ENCODE peak calls at places on chromosomes 11 and 22, in five cellular contexts. One of them, this sample, is unnamed.
A peak's percentile ranks its signal among the peaks of the same experiment; 100 is the strongest.

GRCh38 chr11:1879342-1879940 is 12.3 kb downstream of the PRR33 start:
- DNase-seq in endothelial cell of umbilical vein: no peak
- DNase-seq in CD4-positive, CD25-positive, alpha-beta regulatory T cell: no peak
- DNase-seq in IMR-90: no peak
- DNase-seq in GM23338: no peak
- DNase-seq in this sample: no peak

GRCh38 chr11:111801135-111801534 is 34.9 kb upstream of the PPP2R1B start:
- DNase-seq in endothelial cell of umbilical vein: no peak
- DNase-seq in GM23338: no peak
- DNase-seq in IMR-90: no peak
- DNase-seq in CD4-positive, CD25-positive, alpha-beta regulatory T cell: no peak
- DNase-seq in this sample: no peak

GRCh38 chr22:43625242-43625641 is 186.9 kb downstream of the EFCAB6 start:
- DNase-seq in IMR-90: no peak
- DNase-seq in endothelial cell of umbilical vein: no peak
- DNase-seq in CD4-positive, CD25-positive, alpha-beta regulatory T cell: no peak
- DNase-seq in GM23338: no peak
- DNase-seq in this sample: no peak

GRCh38 chr11:12853652-12854296 is 155.3 kb upstream of the RASSF10 start:
- DNase-seq in CD4-positive, CD25-positive, alpha-beta regulatory T cell: no peak
- DNase-seq in IMR-90: peak; percentile 64
- DNase-seq in endothelial cell of umbilical vein: no peak
- DNase-seq in GM23338: no peak
- DNase-seq in this sample: no peak

GRCh38 chr11:117831661-117832415 is 7.3 kb upstream of the FXYD2 start:
- DNase-seq in IMR-90: no peak
- DNase-seq in CD4-positive, CD25-positive, alpha-beta regulatory T cell: no peak
- DNase-seq in GM23338: no peak
- DNase-seq in endothelial cell of umbilical vein: no peak
- DNase-seq in this sample: no peak

GRCh38 chr22:46124383-46125144 is 25.8 kb upstream of the PPARA start:
- DNase-seq in GM23338: no peak
- DNase-seq in CD4-positive, CD25-positive, alpha-beta regulatory T cell: no peak
- DNase-seq in endothelial cell of umbilical vein: no peak
- DNase-seq in IMR-90: no peak
- DNase-seq in this sample: no peak

GRCh38 chr11:128814856-128815705 is 52.0 kb downstream of the KCNJ1 start:
- DNase-seq in GM23338: peak; percentile 98
- DNase-seq in CD4-positive, CD25-positive, alpha-beta regulatory T cell: no peak
- DNase-seq in IMR-90: peak; percentile 86
- DNase-seq in endothelial cell of umbilical vein: no peak
- DNase-seq in this sample: no peak

GRCh38 chr11:75467311-75467710 is 34.3 kb upstream of the KLHL35 start:
- DNase-seq in GM23338: no peak
- DNase-seq in CD4-positive, CD25-positive, alpha-beta regulatory T cell: no peak
- DNase-seq in IMR-90: no peak
- DNase-seq in endothelial cell of umbilical vein: no peak
- DNase-seq in this sample: no peak

GRCh38 chr11:12418019-12418611 is 40.7 kb downstream of the PARVA start:
- DNase-seq in endothelial cell of umbilical vein: no peak
- DNase-seq in IMR-90: peak; percentile 57
- DNase-seq in GM23338: peak; percentile 39
- DNase-seq in CD4-positive, CD25-positive, alpha-beta regulatory T cell: no peak
- DNase-seq in this sample: no peak

GRCh38 chr11:17171342-17171741 is 36.4 kb downstream of the PIK3C2A start:
- DNase-seq in IMR-90: peak; percentile 60
- DNase-seq in endothelial cell of umbilical vein: peak; percentile 25
- DNase-seq in CD4-positive, CD25-positive, alpha-beta regulatory T cell: no peak
- DNase-seq in GM23338: peak; percentile 48
- DNase-seq in this sample: no peak

GRCh38 chr11:102615077-102615893 is 9.8 kb downstream of the MMP20 start:
- DNase-seq in CD4-positive, CD25-positive, alpha-beta regulatory T cell: peak; percentile 10
- DNase-seq in endothelial cell of umbilical vein: peak; percentile 38
- DNase-seq in GM23338: peak; percentile 12
- DNase-seq in IMR-90: no peak
- DNase-seq in this sample: no peak

GRCh38 chr11:73192272-73192671 is 25.8 kb upstream of the P2RY2 start:
- DNase-seq in endothelial cell of umbilical vein: no peak
- DNase-seq in CD4-positive, CD25-positive, alpha-beta regulatory T cell: no peak
- DNase-seq in GM23338: no peak
- DNase-seq in IMR-90: no peak
- DNase-seq in this sample: no peak

GRCh38 chr11:76578655-76579046 is 91.9 kb downstream of the LRRC32 start:
- DNase-seq in GM23338: peak; percentile 39
- DNase-seq in IMR-90: no peak
- DNase-seq in CD4-positive, CD25-positive, alpha-beta regulatory T cell: no peak
- DNase-seq in endothelial cell of umbilical vein: peak; percentile 89
- DNase-seq in this sample: no peak

GRCh38 chr11:76579047-76579751 is 91.3 kb downstream of the LRRC32 start:
- DNase-seq in IMR-90: no peak
- DNase-seq in CD4-positive, CD25-positive, alpha-beta regulatory T cell: no peak
- DNase-seq in endothelial cell of umbilical vein: peak; percentile 97
- DNase-seq in GM23338: peak; percentile 55
- DNase-seq in this sample: no peak

GRCh38 chr11:76577199-76577920 is 93.2 kb downstream of the LRRC32 start:
- DNase-seq in CD4-positive, CD25-positive, alpha-beta regulatory T cell: no peak
- DNase-seq in endothelial cell of umbilical vein: peak; percentile 71
- DNase-seq in IMR-90: peak; percentile 77
- DNase-seq in GM23338: no peak
- DNase-seq in this sample: no peak

GRCh38 chr11:76577921-76578654 is 92.5 kb downstream of the LRRC32 start:
- DNase-seq in GM23338: no peak
- DNase-seq in endothelial cell of umbilical vein: no peak
- DNase-seq in IMR-90: no peak
- DNase-seq in CD4-positive, CD25-positive, alpha-beta regulatory T cell: no peak
- DNase-seq in this sample: no peak

DNA sequence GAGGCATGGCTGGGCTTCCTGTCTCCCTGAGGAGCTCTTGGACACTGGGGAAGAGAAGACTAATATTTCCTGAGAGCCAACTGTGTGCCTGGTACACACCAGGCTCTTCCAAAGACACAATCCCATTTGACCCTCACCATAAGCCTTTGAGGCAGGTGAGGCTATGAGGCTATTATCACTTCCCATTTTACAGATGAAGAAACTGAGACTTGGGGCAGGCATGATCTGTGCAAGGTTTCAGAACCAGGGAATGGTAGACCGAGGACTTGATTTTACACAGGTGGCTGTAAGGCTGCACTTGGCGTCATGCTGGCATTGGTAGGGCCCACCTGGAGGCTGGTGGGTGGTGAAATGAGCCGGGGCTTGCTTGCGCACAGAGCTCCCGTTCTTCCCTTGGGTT is 90.8 kb downstream of the LRRC32 start:
- DNase-seq in CD4-positive, CD25-positive, alpha-beta regulatory T cell: no peak
- DNase-seq in endothelial cell of umbilical vein: no peak
- DNase-seq in IMR-90: no peak
- DNase-seq in GM23338: no peak
- DNase-seq in this sample: no peak
- H3K4me1 ChIP-seq in CD4-positive, CD25-positive, alpha-beta regulatory T cell: no peaks in the 10 kb centered on the region
- H3K4me1 ChIP-seq in endothelial cell of umbilical vein: peaks cover 39% of the 10 kb centered on the region
- H3K4me1 ChIP-seq in IMR-90: peaks cover 19% of the 10 kb centered on the region
- H3K4me1 ChIP-seq in GM23338: peaks cover 6% of the 10 kb centered on the region
- H3K4me1 ChIP-seq in this sample: no peaks in the 10 kb centered on the region

GRCh38 chr11:45884596-45885185 is 760 bp upstream of the MAPK8IP1 start:
- DNase-seq in GM23338: no peak
- DNase-seq in CD4-positive, CD25-positive, alpha-beta regulatory T cell: no peak
- DNase-seq in IMR-90: no peak
- DNase-seq in endothelial cell of umbilical vein: no peak
- DNase-seq in this sample: no peak

GRCh38 chr11:45881708-45882368 is 3.6 kb upstream of the MAPK8IP1 start:
- DNase-seq in CD4-positive, CD25-positive, alpha-beta regulatory T cell: no peak
- DNase-seq in endothelial cell of umbilical vein: no peak
- DNase-seq in GM23338: no peak
- DNase-seq in IMR-90: no peak
- DNase-seq in this sample: no peak

GRCh38 chr11:45879803-45880685 is 5.4 kb upstream of the MAPK8IP1 start:
- DNase-seq in GM23338: no peak
- DNase-seq in IMR-90: peak; percentile 22
- DNase-seq in CD4-positive, CD25-positive, alpha-beta regulatory T cell: no peak
- DNase-seq in endothelial cell of umbilical vein: no peak
- DNase-seq in this sample: no peak

GRCh38 chr11:45877845-45878244 is 7.6 kb upstream of the MAPK8IP1 start:
- DNase-seq in CD4-positive, CD25-positive, alpha-beta regulatory T cell: no peak
- DNase-seq in IMR-90: no peak
- DNase-seq in endothelial cell of umbilical vein: no peak
- DNase-seq in GM23338: no peak
- DNase-seq in this sample: no peak

GRCh38 chr11:45880772-45881570 is 4.5 kb upstream of the MAPK8IP1 start:
- DNase-seq in CD4-positive, CD25-positive, alpha-beta regulatory T cell: no peak
- DNase-seq in endothelial cell of umbilical vein: no peak
- DNase-seq in IMR-90: no peak
- DNase-seq in GM23338: no peak
- DNase-seq in this sample: no peak
- H3K27ac ChIP-seq in CD4-positive, CD25-positive, alpha-beta regulatory T cell: no peak overlapping the region
- H3K27ac ChIP-seq in endothelial cell of umbilical vein: no peak overlapping the region
- H3K27ac ChIP-seq in IMR-90: no peak overlapping the region
- H3K27ac ChIP-seq in GM23338: no peak overlapping the region
- H3K27ac ChIP-seq in this sample: no peak overlapping the region

GRCh38 chr22:17523925-17524324 is 39.4 kb upstream of the SLC25A18 start:
- DNase-seq in IMR-90: no peak
- DNase-seq in GM23338: no peak
- DNase-seq in CD4-positive, CD25-positive, alpha-beta regulatory T cell: no peak
- DNase-seq in endothelial cell of umbilical vein: no peak
- DNase-seq in this sample: no peak

GRCh38 chr22:17514092-17514491 is 49.2 kb upstream of the SLC25A18 start:
- DNase-seq in IMR-90: no peak
- DNase-seq in GM23338: no peak
- DNase-seq in CD4-positive, CD25-positive, alpha-beta regulatory T cell: no peak
- DNase-seq in endothelial cell of umbilical vein: no peak
- DNase-seq in this sample: no peak

GRCh38 chr22:17512960-17513359 is 50.3 kb upstream of the SLC25A18 start:
- DNase-seq in endothelial cell of umbilical vein: no peak
- DNase-seq in IMR-90: no peak
- DNase-seq in GM23338: no peak
- DNase-seq in CD4-positive, CD25-positive, alpha-beta regulatory T cell: no peak
- DNase-seq in this sample: no peak

GRCh38 chr22:17513612-17514011 is 49.7 kb upstream of the SLC25A18 start:
- DNase-seq in IMR-90: no peak
- DNase-seq in endothelial cell of umbilical vein: no peak
- DNase-seq in GM23338: no peak
- DNase-seq in CD4-positive, CD25-positive, alpha-beta regulatory T cell: no peak
- DNase-seq in this sample: no peak

GRCh38 chr22:17518379-17518778 is 44.9 kb upstream of the SLC25A18 start:
- DNase-seq in endothelial cell of umbilical vein: no peak
- DNase-seq in IMR-90: no peak
- DNase-seq in GM23338: no peak
- DNase-seq in CD4-positive, CD25-positive, alpha-beta regulatory T cell: no peak
- DNase-seq in this sample: no peak
- H3K27me3 ChIP-seq in endothelial cell of umbilical vein: peaks cover 3% of the 10 kb centered on the region
- H3K27me3 ChIP-seq in IMR-90: peaks cover 3% of the 10 kb centered on the region
- H3K27me3 ChIP-seq in GM23338: no peaks in the 10 kb centered on the region
- H3K27me3 ChIP-seq in CD4-positive, CD25-positive, alpha-beta regulatory T cell: peaks cover 2% of the 10 kb centered on the region
- H3K27me3 ChIP-seq in this sample: no peaks in the 10 kb centered on the region

DNA sequence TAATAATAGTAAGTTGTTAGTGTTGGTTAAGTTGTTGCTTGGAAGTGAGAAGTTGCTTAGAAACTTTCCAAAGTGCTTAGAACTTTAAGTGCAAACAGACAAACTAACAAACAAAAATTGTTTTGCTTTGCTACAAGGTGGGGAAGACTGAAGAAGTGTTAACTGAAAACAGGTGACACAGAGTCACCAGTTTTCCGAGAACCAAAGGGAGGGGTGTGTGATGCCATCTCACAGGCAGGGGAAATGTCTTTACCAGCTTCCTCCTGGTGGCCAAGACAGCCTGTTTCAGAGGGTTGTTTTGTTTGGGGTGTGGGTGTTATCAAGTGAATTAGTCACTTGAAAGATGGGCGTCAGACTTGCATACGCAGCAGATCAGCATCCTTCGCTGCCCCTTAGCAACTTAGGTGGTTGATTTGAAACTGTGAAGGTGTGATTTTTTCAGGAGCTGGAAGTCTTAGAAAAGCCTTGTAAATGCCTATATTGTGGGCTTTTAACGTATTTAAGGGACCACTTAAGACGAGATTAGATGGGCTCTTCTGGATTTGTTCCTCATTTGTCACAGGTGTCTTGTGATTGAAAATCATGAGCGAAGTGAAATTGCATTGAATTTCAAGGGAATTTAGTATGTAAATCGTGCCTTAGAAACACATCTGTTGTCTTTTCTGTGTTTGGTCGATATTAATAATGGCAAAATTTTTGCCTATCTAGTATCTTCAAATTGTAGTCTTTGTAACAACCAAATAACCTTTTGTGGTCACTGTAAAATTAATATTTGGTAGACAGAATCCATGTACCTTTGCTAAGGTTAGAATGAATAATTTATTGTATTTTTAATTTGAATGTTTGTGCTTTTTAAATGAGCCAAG is 2.7 kb downstream of the NEAT1 start:
- DNase-seq in IMR-90: peak; percentile 78
- DNase-seq in GM23338: peak; percentile 58
- DNase-seq in CD4-positive, CD25-positive, alpha-beta regulatory T cell: peak; percentile 95
- DNase-seq in endothelial cell of umbilical vein: peak; percentile 65
- DNase-seq in this sample: no peak
- H3K4me1 ChIP-seq in IMR-90: peaks cover 2% of the 10 kb centered on the region
- H3K4me1 ChIP-seq in GM23338: peaks cover 81% of the 10 kb centered on the region
- H3K4me1 ChIP-seq in CD4-positive, CD25-positive, alpha-beta regulatory T cell: peaks cover 68% of the 10 kb centered on the region
- H3K4me1 ChIP-seq in endothelial cell of umbilical vein: peaks cover 47% of the 10 kb centered on the region
- H3K4me1 ChIP-seq in this sample: peaks cover 48% of the 10 kb centered on the region

DNA sequence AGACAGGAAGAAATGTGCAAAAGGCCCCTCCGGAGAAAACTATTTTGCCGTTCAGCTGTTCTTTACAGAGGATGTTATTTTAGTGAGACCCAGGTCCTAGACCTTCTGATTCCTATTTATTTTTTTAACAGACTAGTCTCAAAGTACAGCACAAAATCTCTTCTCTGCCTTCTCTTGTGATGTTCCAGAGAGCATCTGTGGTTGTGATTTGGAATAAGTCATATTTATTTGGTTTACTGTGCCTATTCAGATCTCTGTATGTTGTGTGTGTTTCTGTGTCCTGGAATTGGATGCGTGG is 20.1 kb downstream of the LHFPL7 start:
- DNase-seq in IMR-90: no peak
- DNase-seq in endothelial cell of umbilical vein: peak; percentile 78
- DNase-seq in GM23338: no peak
- DNase-seq in CD4-positive, CD25-positive, alpha-beta regulatory T cell: no peak
- DNase-seq in this sample: no peak
- H3K27ac ChIP-seq in IMR-90: no peak overlapping the region
- H3K27ac ChIP-seq in endothelial cell of umbilical vein: peak overlapping the region; percentile 38
- H3K27ac ChIP-seq in GM23338: no peak overlapping the region
- H3K27ac ChIP-seq in CD4-positive, CD25-positive, alpha-beta regulatory T cell: no peak overlapping the region
- H3K27ac ChIP-seq in this sample: no peak overlapping the region

GRCh38 chr22:49662681-49663080 is 165.0 kb downstream of the BRD1 start:
- DNase-seq in IMR-90: no peak
- DNase-seq in CD4-positive, CD25-positive, alpha-beta regulatory T cell: no peak
- DNase-seq in endothelial cell of umbilical vein: no peak
- DNase-seq in GM23338: no peak
- DNase-seq in this sample: no peak
- H3K27me3 ChIP-seq in IMR-90: no peaks in the 10 kb centered on the region
- H3K27me3 ChIP-seq in CD4-positive, CD25-positive, alpha-beta regulatory T cell: no peaks in the 10 kb centered on the region
- H3K27me3 ChIP-seq in endothelial cell of umbilical vein: no peaks in the 10 kb centered on the region
- H3K27me3 ChIP-seq in GM23338: no peaks in the 10 kb centered on the region
- H3K27me3 ChIP-seq in this sample: no peaks in the 10 kb centered on the region

This sample was measured in Panc1.